ENCODE peak calls at places on chromosomes 13 and 19, in six cellular contexts. G, K, U, J, F and L are unnamed samples.

GRCh38 chr13:77698211-77699058 is 948 bp downstream of the SLAIN1 start:
- DNase-seq in G (peak; percentile 67), K (no peak), U (no peak), J (peak; percentile 57), F (peak; percentile 37), L (peak; percentile 36)

GRCh38 chr13:30133976-30134375 is 173.4 kb downstream of the KATNAL1 start:
- DNase-seq in G (no peak), K (no peak), U (no peak), J (no peak), F (peak; percentile 81), L (no peak)

GRCh38 chr13:113064534-113065405 is 40.8 kb upstream of the F7 start:
- DNase-seq in G (no peak), K (no peak), U (peak; percentile 60), J (no peak), F (peak; percentile 49), L (no peak)

GRCh38 chr19:4352701-4353121 is 9.3 kb downstream of the MPND start:
- DNase-seq in G (peak; percentile 83), K (no peak), U (peak; percentile 71), J (peak; percentile 68), F (peak; percentile 73), L (peak; percentile 72)

GRCh38 chr13:30145709-30146367 is 161.5 kb downstream of the KATNAL1 start:
- DNase-seq in G (no peak), K (no peak), U (no peak), J (no peak), F (no peak), L (no peak)

GRCh38 chr13:64672751-64673150 is 2557.4 kb downstream of the PCDH9 start:
- DNase-seq in G (no peak), K (no peak), U (peak; percentile 7), J (no peak), F (no peak), L (no peak)

GRCh38 chr13:109871018-109871370 is 84.6 kb upstream of the IRS2 start:
- DNase-seq in G (no peak), K (no peak), U (peak; percentile 55), J (no peak), F (peak; percentile 9), L (no peak)

GRCh38 chr13:93690139-93690538 is 463.5 kb downstream of the GPC6 start:
- DNase-seq in G (no peak), K (no peak), U (peak; percentile 46), J (no peak), F (peak; percentile 55), L (peak; percentile 48)

GRCh38 chr19:14370169-14370998 is 10.9 kb upstream of the ADGRE5 start:
- DNase-seq in G (no peak), K (no peak), U (no peak), J (no peak), F (no peak), L (no peak)

GRCh38 chr19:2424686-2425621 is 2.4 kb downstream of the TIMM13 start:
- DNase-seq in G (peak; percentile 84), K (peak; percentile 43), U (peak; percentile 69), J (peak; percentile 81), F (peak; percentile 69), L (peak; percentile 43)

GRCh38 chr19:43574424-43575155 is 737 bp downstream of the XRCC1 start:
- DNase-seq in G (no peak), K (no peak), U (peak; percentile 35), J (no peak), F (no peak), L (no peak)
- H2AFZ ChIP-seq in G (no peak overlapping the region), K (no peak overlapping the region), U (peak overlapping the region; percentile 98), J (no peak overlapping the region), F (no peak overlapping the region), L (peak overlapping the region; percentile 82)

GRCh38 chr19:35657904-35658700 is 8.2 kb upstream of the UPK1A start:
- DNase-seq in G (no peak), K (no peak), U (no peak), J (no peak), F (no peak), L (no peak)

GRCh38 chr19:35656700-35657099 is 8.6 kb downstream of the COX6B1 start:
- DNase-seq in G (no peak), K (no peak), U (no peak), J (no peak), F (no peak), L (no peak)

GRCh38 chr19:35655600-35655999 is 7.5 kb downstream of the COX6B1 start:
- DNase-seq in G (no peak), K (no peak), U (no peak), J (no peak), F (no peak), L (no peak)
- H4K91ac ChIP-seq in G (no peak overlapping the region), K (no peak overlapping the region), U (no peak overlapping the region), J (no peak overlapping the region), F (no peak overlapping the region), L (no peak overlapping the region)

DNA sequence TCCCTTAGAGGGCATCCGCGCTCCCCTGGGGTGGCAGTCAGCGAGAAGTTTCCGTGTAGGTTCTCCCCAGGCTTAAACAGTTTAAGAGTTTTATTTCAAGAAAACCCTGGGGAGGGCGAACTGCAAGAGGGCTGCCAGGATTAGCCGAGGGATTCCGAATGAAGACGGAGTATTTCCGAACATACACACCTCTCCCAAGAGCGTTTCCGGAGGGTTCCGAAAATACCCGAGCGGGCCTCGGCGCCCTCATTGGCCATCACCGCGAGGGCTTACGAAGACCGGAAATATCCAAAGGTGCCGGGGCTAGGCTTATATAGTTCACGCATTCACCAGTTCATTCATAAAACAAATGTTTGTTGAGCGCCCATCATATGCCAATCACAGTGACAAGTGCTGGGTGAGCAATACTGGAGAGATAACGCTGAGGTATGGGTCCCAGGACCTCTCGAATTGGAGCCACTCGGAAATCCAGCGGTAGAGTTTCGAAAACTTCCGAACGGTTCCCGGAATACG is 440 bp upstream of the RPL28 start:
- DNase-seq in G (peak; percentile 98), K (peak; percentile 97), U (peak; percentile 94), J (peak; percentile 96), F (peak; percentile 97), L (peak; percentile 97)
- H2AFZ ChIP-seq in G (peak overlapping the region; percentile 98), K (no peak overlapping the region), U (peak overlapping the region; percentile 90), J (peak overlapping the region; percentile 99), F (no peak overlapping the region), L (peak overlapping the region; percentile 92)

GRCh38 chr13:53417601-53418000 is 389.0 kb downstream of the OLFM4 start:
- DNase-seq in G (no peak), K (no peak), U (no peak), J (no peak), F (no peak), L (no peak)
- H4K91ac ChIP-seq in G (no peak overlapping the region), K (no peak overlapping the region), U (no peak overlapping the region), J (no peak overlapping the region), F (no peak overlapping the region), L (no peak overlapping the region)

GRCh38 chr19:1037553-1038115 is 2.3 kb upstream of the ABCA7 start:
- DNase-seq in G (no peak), K (no peak), U (no peak), J (no peak), F (no peak), L (no peak)
- H2AFZ ChIP-seq in G (no peak overlapping the region), K (no peak overlapping the region), U (no peak overlapping the region), J (no peak overlapping the region), F (no peak overlapping the region), L (no peak overlapping the region)

DNA sequence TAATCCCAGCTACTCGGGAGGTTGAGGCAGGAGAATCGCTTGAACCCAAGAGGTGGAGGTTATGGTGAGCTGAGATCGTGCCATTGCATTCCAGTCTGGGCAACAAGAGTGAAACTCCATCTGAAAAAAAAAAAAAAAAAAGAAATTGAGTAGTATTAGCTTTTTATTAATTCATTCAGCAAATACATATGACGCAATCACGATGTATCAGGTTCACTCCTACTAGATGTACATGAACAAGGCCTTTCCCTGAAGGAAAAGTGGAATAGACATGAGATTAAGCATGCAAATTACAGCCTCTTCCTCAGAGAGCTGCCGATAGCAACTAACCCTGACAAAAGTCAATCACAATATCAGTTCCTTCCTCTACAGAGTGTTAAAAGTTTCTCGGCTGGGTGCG is 9.2 kb upstream of the TPT1 start:
- DNase-seq in G (no peak), K (no peak), U (no peak), J (no peak), F (no peak), L (no peak)
- H4K91ac ChIP-seq in G (no peak overlapping the region), K (no peak overlapping the region), U (no peak overlapping the region), J (no peak overlapping the region), F (no peak overlapping the region), L (no peak overlapping the region)

GRCh38 chr19:43700368-43701015 is 15.4 kb upstream of the IRGC start:
- DNase-seq in G (no peak), K (peak; percentile 30), U (peak; percentile 84), J (no peak), F (peak; percentile 14), L (no peak)
- H2AFZ ChIP-seq in G (no peak overlapping the region), K (no peak overlapping the region), U (peak overlapping the region; percentile 83), J (no peak overlapping the region), F (no peak overlapping the region), L (no peak overlapping the region)